ENCODE peak calls at places on chromosomes 16 and 17, in four cellular contexts. One of them, this sample, is unnamed.

GRCh38 chr17:3602499-3602898 is 6.7 kb downstream of the TRPV1 start:
- DNase-seq in HTR-8/SVneo: peak; percentile 49
- DNase-seq in HFF-Myc: no peak
- DNase-seq in activated CD4-positive, alpha-beta T cell treated with anti-CD3 and anti-CD28 coated beads, Interleukin-2, amount 50 U/mL, for 1 hour: no peak
- DNase-seq in this sample: no peak

GRCh38 chr16:18800674-18801196 is 614 bp downstream of the ARL6IP1 start:
- DNase-seq in HTR-8/SVneo: no peak
- DNase-seq in HFF-Myc: no peak
- DNase-seq in activated CD4-positive, alpha-beta T cell treated with anti-CD3 and anti-CD28 coated beads, Interleukin-2, amount 50 U/mL, for 1 hour: no peak
- DNase-seq in this sample: no peak

GRCh38 chr16:24499193-24499814 is 40.1 kb upstream of the RBBP6 start:
- DNase-seq in HTR-8/SVneo: peak; percentile 60
- DNase-seq in HFF-Myc: no peak
- DNase-seq in activated CD4-positive, alpha-beta T cell treated with anti-CD3 and anti-CD28 coated beads, Interleukin-2, amount 50 U/mL, for 1 hour: no peak
- DNase-seq in this sample: no peak

GRCh38 chr16:88558457-88559442 is 11.5 kb upstream of the ZC3H18 start:
- DNase-seq in HTR-8/SVneo: peak; percentile 59
- DNase-seq in HFF-Myc: no peak
- DNase-seq in activated CD4-positive, alpha-beta T cell treated with anti-CD3 and anti-CD28 coated beads, Interleukin-2, amount 50 U/mL, for 1 hour: no peak
- DNase-seq in this sample: peak; percentile 79

GRCh38 chr17:72336026-72336803 is 215.4 kb downstream of the SOX9 start:
- DNase-seq in HTR-8/SVneo: no peak
- DNase-seq in HFF-Myc: no peak
- DNase-seq in activated CD4-positive, alpha-beta T cell treated with anti-CD3 and anti-CD28 coated beads, Interleukin-2, amount 50 U/mL, for 1 hour: no peak
- DNase-seq in this sample: no peak

GRCh38 chr16:56916571-56917403 is 15.2 kb upstream of the HERPUD1 start:
- DNase-seq in HTR-8/SVneo: no peak
- DNase-seq in HFF-Myc: no peak
- DNase-seq in activated CD4-positive, alpha-beta T cell treated with anti-CD3 and anti-CD28 coated beads, Interleukin-2, amount 50 U/mL, for 1 hour: no peak
- DNase-seq in this sample: no peak

GRCh38 chr16:1552129-1552528 is 18.7 kb downstream of the TMEM204 start:
- DNase-seq in HTR-8/SVneo: no peak
- DNase-seq in HFF-Myc: no peak
- DNase-seq in activated CD4-positive, alpha-beta T cell treated with anti-CD3 and anti-CD28 coated beads, Interleukin-2, amount 50 U/mL, for 1 hour: no peak
- DNase-seq in this sample: no peak

GRCh38 chr16:28179354-28179753 is 32.4 kb downstream of the XPO6 start:
- DNase-seq in HTR-8/SVneo: no peak
- DNase-seq in HFF-Myc: no peak
- DNase-seq in activated CD4-positive, alpha-beta T cell treated with anti-CD3 and anti-CD28 coated beads, Interleukin-2, amount 50 U/mL, for 1 hour: no peak
- DNase-seq in this sample: no peak

GRCh38 chr17:7041607-7042506 is 2.0 kb downstream of the SLC16A11 start:
- DNase-seq in HTR-8/SVneo: no peak
- DNase-seq in HFF-Myc: no peak
- DNase-seq in activated CD4-positive, alpha-beta T cell treated with anti-CD3 and anti-CD28 coated beads, Interleukin-2, amount 50 U/mL, for 1 hour: no peak
- DNase-seq in this sample: no peak

GRCh38 chr16:27723711-27724490 is 174.0 kb downstream of the KATNIP start:
- DNase-seq in HTR-8/SVneo: peak; percentile 21
- DNase-seq in HFF-Myc: no peak
- DNase-seq in activated CD4-positive, alpha-beta T cell treated with anti-CD3 and anti-CD28 coated beads, Interleukin-2, amount 50 U/mL, for 1 hour: no peak
- DNase-seq in this sample: peak; percentile 74

GRCh38 chr17:31092475-31093064 is 2.2 kb upstream of the NF1 start:
- DNase-seq in HTR-8/SVneo: no peak
- DNase-seq in HFF-Myc: no peak
- DNase-seq in activated CD4-positive, alpha-beta T cell treated with anti-CD3 and anti-CD28 coated beads, Interleukin-2, amount 50 U/mL, for 1 hour: no peak
- DNase-seq in this sample: no peak

GRCh38 chr17:54903375-54903774 is 2.7 kb downstream of the TOM1L1 start:
- DNase-seq in HTR-8/SVneo: no peak
- DNase-seq in HFF-Myc: no peak
- DNase-seq in activated CD4-positive, alpha-beta T cell treated with anti-CD3 and anti-CD28 coated beads, Interleukin-2, amount 50 U/mL, for 1 hour: no peak
- DNase-seq in this sample: no peak

GRCh38 chr17:48603959-48604769 is 622 bp downstream of the HOXB6 start:
- DNase-seq in HTR-8/SVneo: peak; percentile 82
- DNase-seq in HFF-Myc: no peak
- DNase-seq in activated CD4-positive, alpha-beta T cell treated with anti-CD3 and anti-CD28 coated beads, Interleukin-2, amount 50 U/mL, for 1 hour: no peak
- DNase-seq in this sample: no peak

GRCh38 chr16:20740007-20740883 is 1.4 kb downstream of the THUMPD1 start:
- DNase-seq in HTR-8/SVneo: no peak
- DNase-seq in HFF-Myc: no peak
- DNase-seq in activated CD4-positive, alpha-beta T cell treated with anti-CD3 and anti-CD28 coated beads, Interleukin-2, amount 50 U/mL, for 1 hour: no peak
- DNase-seq in this sample: no peak

GRCh38 chr16:8655184-8655717 is 19.2 kb upstream of the ABAT start:
- DNase-seq in HTR-8/SVneo: no peak
- DNase-seq in HFF-Myc: no peak
- DNase-seq in activated CD4-positive, alpha-beta T cell treated with anti-CD3 and anti-CD28 coated beads, Interleukin-2, amount 50 U/mL, for 1 hour: no peak
- DNase-seq in this sample: no peak

GRCh38 chr16:2250652-2251280 is 621 bp downstream of the ECI1 start:
- DNase-seq in HTR-8/SVneo: no peak
- DNase-seq in HFF-Myc: no peak
- DNase-seq in activated CD4-positive, alpha-beta T cell treated with anti-CD3 and anti-CD28 coated beads, Interleukin-2, amount 50 U/mL, for 1 hour: peak; percentile 46
- DNase-seq in this sample: no peak

GRCh38 chr16:80167657-80168056 is 373.1 kb upstream of the DYNLRB2 start:
- DNase-seq in HTR-8/SVneo: no peak
- DNase-seq in HFF-Myc: no peak
- DNase-seq in activated CD4-positive, alpha-beta T cell treated with anti-CD3 and anti-CD28 coated beads, Interleukin-2, amount 50 U/mL, for 1 hour: no peak
- DNase-seq in this sample: no peak

GRCh38 chr17:76076765-76077581 is 2.0 kb upstream of the ZACN start:
- DNase-seq in HTR-8/SVneo: no peak
- DNase-seq in HFF-Myc: no peak
- DNase-seq in activated CD4-positive, alpha-beta T cell treated with anti-CD3 and anti-CD28 coated beads, Interleukin-2, amount 50 U/mL, for 1 hour: peak; percentile 47
- DNase-seq in this sample: no peak

GRCh38 chr17:596763-597644 is 117.6 kb downstream of the VPS53 start:
- DNase-seq in HTR-8/SVneo: peak; percentile 49
- DNase-seq in HFF-Myc: no peak
- DNase-seq in activated CD4-positive, alpha-beta T cell treated with anti-CD3 and anti-CD28 coated beads, Interleukin-2, amount 50 U/mL, for 1 hour: no peak
- DNase-seq in this sample: no peak

GRCh38 chr17:48954300-48954755 is 9.7 kb upstream of the SNF8 start:
- DNase-seq in HTR-8/SVneo: peak; percentile 79
- DNase-seq in HFF-Myc: no peak
- DNase-seq in activated CD4-positive, alpha-beta T cell treated with anti-CD3 and anti-CD28 coated beads, Interleukin-2, amount 50 U/mL, for 1 hour: no peak
- DNase-seq in this sample: no peak

GRCh38 chr16:7390974-7391373 is 58.3 kb downstream of the RBFOX1 start:
- DNase-seq in HTR-8/SVneo: no peak
- DNase-seq in HFF-Myc: no peak
- DNase-seq in activated CD4-positive, alpha-beta T cell treated with anti-CD3 and anti-CD28 coated beads, Interleukin-2, amount 50 U/mL, for 1 hour: no peak
- DNase-seq in this sample: no peak

GRCh38 chr16:27969574-27969973 is 93.9 kb downstream of the GSG1L start:
- DNase-seq in HTR-8/SVneo: no peak
- DNase-seq in HFF-Myc: no peak
- DNase-seq in activated CD4-positive, alpha-beta T cell treated with anti-CD3 and anti-CD28 coated beads, Interleukin-2, amount 50 U/mL, for 1 hour: no peak
- DNase-seq in this sample: no peak

GRCh38 chr17:77779711-77780539 is 178.6 kb upstream of the TNRC6C start:
- DNase-seq in HTR-8/SVneo: no peak
- DNase-seq in HFF-Myc: no peak
- DNase-seq in activated CD4-positive, alpha-beta T cell treated with anti-CD3 and anti-CD28 coated beads, Interleukin-2, amount 50 U/mL, for 1 hour: no peak
- DNase-seq in this sample: no peak

GRCh38 chr16:75218256-75219076 is at the start of gene CTRB1:
- DNase-seq in HTR-8/SVneo: no peak
- DNase-seq in HFF-Myc: no peak
- DNase-seq in activated CD4-positive, alpha-beta T cell treated with anti-CD3 and anti-CD28 coated beads, Interleukin-2, amount 50 U/mL, for 1 hour: no peak
- DNase-seq in this sample: no peak

GRCh38 chr17:42122371-42123303 is at the start of gene HSPB9:
- DNase-seq in HTR-8/SVneo: no peak
- DNase-seq in HFF-Myc: no peak
- DNase-seq in activated CD4-positive, alpha-beta T cell treated with anti-CD3 and anti-CD28 coated beads, Interleukin-2, amount 50 U/mL, for 1 hour: no peak
- DNase-seq in this sample: peak; percentile 77

GRCh38 chr16:51854401-51854951 is 692.5 kb downstream of the TOX3 start:
- DNase-seq in HTR-8/SVneo: no peak
- DNase-seq in HFF-Myc: no peak
- DNase-seq in activated CD4-positive, alpha-beta T cell treated with anti-CD3 and anti-CD28 coated beads, Interleukin-2, amount 50 U/mL, for 1 hour: no peak
- DNase-seq in this sample: no peak

GRCh38 chr17:6525731-6526130 is 30.6 kb downstream of the PITPNM3 start:
- DNase-seq in HTR-8/SVneo: no peak
- DNase-seq in HFF-Myc: no peak
- DNase-seq in activated CD4-positive, alpha-beta T cell treated with anti-CD3 and anti-CD28 coated beads, Interleukin-2, amount 50 U/mL, for 1 hour: no peak
- DNase-seq in this sample: no peak

GRCh38 chr16:9260665-9261064 is 169.2 kb downstream of the HAPSTR1 start:
- DNase-seq in HTR-8/SVneo: no peak
- DNase-seq in HFF-Myc: no peak
- DNase-seq in activated CD4-positive, alpha-beta T cell treated with anti-CD3 and anti-CD28 coated beads, Interleukin-2, amount 50 U/mL, for 1 hour: no peak
- DNase-seq in this sample: no peak

GRCh38 chr16:64951681-64952080 is 170.2 kb downstream of the CDH11 start:
- DNase-seq in HTR-8/SVneo: no peak
- DNase-seq in HFF-Myc: no peak
- DNase-seq in activated CD4-positive, alpha-beta T cell treated with anti-CD3 and anti-CD28 coated beads, Interleukin-2, amount 50 U/mL, for 1 hour: no peak
- DNase-seq in this sample: no peak

GRCh38 chr17:57084802-57085447 is at the start of gene AKAP1:
- DNase-seq in HTR-8/SVneo: peak; percentile 100
- DNase-seq in HFF-Myc: peak; percentile 56
- DNase-seq in activated CD4-positive, alpha-beta T cell treated with anti-CD3 and anti-CD28 coated beads, Interleukin-2, amount 50 U/mL, for 1 hour: peak; percentile 93
- DNase-seq in this sample: peak; percentile 97

GRCh38 chr17:77571141-77571540 is 387.4 kb upstream of the TNRC6C start:
- DNase-seq in HTR-8/SVneo: no peak
- DNase-seq in HFF-Myc: no peak
- DNase-seq in activated CD4-positive, alpha-beta T cell treated with anti-CD3 and anti-CD28 coated beads, Interleukin-2, amount 50 U/mL, for 1 hour: no peak
- DNase-seq in this sample: no peak

GRCh38 chr17:63679214-63679613 is 20.7 kb downstream of the LIMD2 start:
- DNase-seq in HTR-8/SVneo: no peak
- DNase-seq in HFF-Myc: no peak
- DNase-seq in activated CD4-positive, alpha-beta T cell treated with anti-CD3 and anti-CD28 coated beads, Interleukin-2, amount 50 U/mL, for 1 hour: no peak
- DNase-seq in this sample: no peak

GRCh38 chr17:17822189-17822978 is 14.4 kb downstream of the SREBF1 start:
- DNase-seq in HTR-8/SVneo: no peak
- DNase-seq in HFF-Myc: peak; percentile 93
- DNase-seq in activated CD4-positive, alpha-beta T cell treated with anti-CD3 and anti-CD28 coated beads, Interleukin-2, amount 50 U/mL, for 1 hour: no peak
- DNase-seq in this sample: peak; percentile 86

GRCh38 chr17:4004517-4005295 is 40.5 kb upstream of the ATP2A3 start:
- DNase-seq in HTR-8/SVneo: peak; percentile 56
- DNase-seq in HFF-Myc: no peak
- DNase-seq in activated CD4-positive, alpha-beta T cell treated with anti-CD3 and anti-CD28 coated beads, Interleukin-2, amount 50 U/mL, for 1 hour: peak; percentile 54
- DNase-seq in this sample: peak; percentile 74

GRCh38 chr16:87701066-87701425 is 64.7 kb downstream of the KLHDC4 start:
- DNase-seq in HTR-8/SVneo: no peak
- DNase-seq in HFF-Myc: no peak
- DNase-seq in activated CD4-positive, alpha-beta T cell treated with anti-CD3 and anti-CD28 coated beads, Interleukin-2, amount 50 U/mL, for 1 hour: no peak
- DNase-seq in this sample: no peak

This sample was measured in sciatic nerve.